ENCODE peak calls at places on chromosome 21, in four cellular contexts. A, K, R and I are unnamed samples. For H3K4me1, the result is how much of the 10 kb centered on the place peaks cover.

GRCh38 chr21:46355161-46356004 is 31.4 kb downstream of the PCNT start:
- DNase-seq in A (no peak), K (peak), R (no peak), I (no peak)

GRCh38 chr21:45327458-45328197 is 39.9 kb upstream of the POFUT2 start:
- DNase-seq in A (no peak), K (no peak), R (no peak), I (no peak)

GRCh38 chr21:39680216-39680615 is 64.8 kb upstream of the IGSF5 start:
- DNase-seq in A (no peak), K (no peak), R (no peak), I (no peak)

GRCh38 chr21:42003051-42003461 is 7.1 kb downstream of the ZBTB21 start:
- DNase-seq in A (no peak), K (no peak), R (no peak), I (peak)

GRCh38 chr21:37670883-37671282 is 245.4 kb downstream of the KCNJ6 start:
- DNase-seq in A (no peak), K (no peak), R (no peak), I (no peak)

GRCh38 chr21:40603774-40604173 is 243.2 kb downstream of the DSCAM start:
- DNase-seq in A (no peak), K (no peak), R (no peak), I (no peak)

GRCh38 chr21:14438204-14438603 is 55.3 kb upstream of the HSPA13 start:
- DNase-seq in A (no peak), K (no peak), R (no peak), I (peak)

GRCh38 chr21:38952890-38953289 is 147.2 kb downstream of the ETS2 start:
- DNase-seq in A (no peak), K (no peak), R (no peak), I (no peak)

GRCh38 chr21:33022828-33023573 is 2.7 kb upstream of the OLIG2 start:
- DNase-seq in A (no peak), K (no peak), R (no peak), I (no peak)

GRCh38 chr21:31988492-31989285 is 115.9 kb downstream of the HUNK start:
- DNase-seq in A (peak), K (peak), R (no peak), I (peak)

GRCh38 chr21:38806153-38806941 is 618 bp downstream of the ETS2 start:
- DNase-seq in A (no peak), K (no peak), R (peak), I (peak)

GRCh38 chr21:42656872-42657271 is 3.5 kb downstream of the PDE9A start:
- DNase-seq in A (no peak), K (no peak), R (no peak), I (no peak)

GRCh38 chr21:37119421-37120218 is 46.6 kb downstream of the TTC3 start:
- DNase-seq in A (peak), K (no peak), R (no peak), I (no peak)

GRCh38 chr21:42392731-42393442 is 3.0 kb downstream of the TMPRSS3 start:
- DNase-seq in A (no peak), K (no peak), R (no peak), I (peak)

GRCh38 chr21:27693376-27693775 is 726.5 kb upstream of the ADAMTS5 start:
- DNase-seq in A (no peak), K (no peak), R (no peak), I (no peak)

GRCh38 chr21:36542312-36543101 is 62.6 kb upstream of the CLDN14 start:
- DNase-seq in A (peak), K (no peak), R (no peak), I (no peak)

GRCh38 chr21:38930065-38930464 is 124.3 kb downstream of the ETS2 start:
- DNase-seq in A (peak), K (no peak), R (no peak), I (no peak)

GRCh38 chr21:28337319-28337718 is 655.4 kb downstream of the LTN1 start:
- DNase-seq in A (peak), K (no peak), R (no peak), I (peak)

GRCh38 chr21:35838987-35839763 is 221.2 kb downstream of the SETD4 start:
- DNase-seq in A (no peak), K (no peak), R (no peak), I (no peak)

GRCh38 chr21:46151989-46152938 is 3.1 kb downstream of the FTCD start:
- DNase-seq in A (no peak), K (peak), R (peak), I (no peak)

GRCh38 chr21:36854391-36854790 is 112.1 kb downstream of the HLCS start:
- DNase-seq in A (peak), K (no peak), R (no peak), I (peak)

GRCh38 chr21:24160528-24160927 is 1446.8 kb downstream of the MRPL39 start:
- DNase-seq in A (peak), K (no peak), R (no peak), I (no peak)

GRCh38 chr21:45607021-45607921 is 36.3 kb upstream of the PCBP3 start:
- DNase-seq in A (no peak), K (no peak), R (no peak), I (peak)

GRCh38 chr21:21156397-21156796 is 158.2 kb downstream of the NCAM2 start:
- DNase-seq in A (no peak), K (no peak), R (no peak), I (no peak)
- H3K4me1 ChIP-seq in A (under half), K (under half), R (under half), I (under half)

GRCh38 chr21:26641062-26641461 is 68.0 kb upstream of the CYYR1 start:
- DNase-seq in A (no peak), K (no peak), R (no peak), I (no peak)

GRCh38 chr21:26632691-26633090 is 59.6 kb upstream of the CYYR1 start:
- DNase-seq in A (no peak), K (no peak), R (no peak), I (peak)

GRCh38 chr21:26637346-26637745 is 64.3 kb upstream of the CYYR1 start:
- DNase-seq in A (no peak), K (no peak), R (no peak), I (no peak)
- H3K4me1 ChIP-seq in A (under half), K (under half), R (under half), I (under half)

DNA sequence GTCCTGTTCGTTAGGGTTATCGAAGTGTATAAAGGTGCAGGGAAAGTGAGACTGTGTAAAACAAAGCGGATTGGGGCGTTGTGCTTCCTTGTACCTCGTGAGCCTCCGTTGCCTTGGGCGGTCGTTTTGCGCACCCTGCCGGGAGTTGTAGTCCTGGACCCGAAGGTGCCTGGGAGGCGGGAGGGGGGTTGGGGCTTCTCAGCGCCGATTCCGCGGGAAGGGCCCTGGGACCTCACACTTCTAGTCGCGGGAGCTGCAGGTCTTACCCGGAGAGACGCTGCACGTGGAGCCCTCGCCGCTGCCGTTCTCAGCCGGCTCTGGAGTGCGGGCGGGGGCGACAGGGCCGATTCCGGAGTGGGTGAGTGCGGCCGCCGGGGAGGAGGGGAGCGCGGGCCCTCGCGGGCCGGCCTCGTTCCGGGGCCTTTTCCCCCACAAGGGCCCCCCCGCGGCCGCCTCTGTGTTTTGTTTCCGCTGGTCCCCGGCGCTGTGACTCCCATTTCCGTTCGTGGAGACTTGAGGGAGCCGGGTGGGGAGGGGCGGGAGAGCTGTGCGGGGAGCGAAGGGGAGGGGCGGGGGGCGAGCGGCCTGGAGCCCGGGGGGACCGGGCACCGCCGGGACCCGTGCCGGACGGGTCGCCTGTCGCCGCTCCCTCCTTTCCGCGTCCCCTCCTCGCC is 586 bp downstream of the GABPA start:
- DNase-seq in A (peak), K (peak), R (peak), I (peak)
- H3K4me1 ChIP-seq in A (under half), K (half or more), R (under half), I (under half)

GRCh38 chr21:34198232-34199120 is 125.1 kb downstream of the MRPS6 start:
- DNase-seq in A (no peak), K (no peak), R (no peak), I (no peak)
- H3K4me1 ChIP-seq in A (under half), K (under half), R (under half), I (under half)

GRCh38 chr21:43817157-43818086 is 28.0 kb downstream of the RRP1 start:
- DNase-seq in A (no peak), K (no peak), R (no peak), I (no peak)

GRCh38 chr21:43819511-43820405 is 30.4 kb downstream of the RRP1 start:
- DNase-seq in A (no peak), K (no peak), R (no peak), I (no peak)

GRCh38 chr21:43820466-43820865 is 31.1 kb downstream of the RRP1 start:
- DNase-seq in A (no peak), K (no peak), R (no peak), I (no peak)

GRCh38 chr21:43816611-43817071 is 27.3 kb downstream of the RRP1 start:
- DNase-seq in A (no peak), K (no peak), R (no peak), I (no peak)

DNA sequence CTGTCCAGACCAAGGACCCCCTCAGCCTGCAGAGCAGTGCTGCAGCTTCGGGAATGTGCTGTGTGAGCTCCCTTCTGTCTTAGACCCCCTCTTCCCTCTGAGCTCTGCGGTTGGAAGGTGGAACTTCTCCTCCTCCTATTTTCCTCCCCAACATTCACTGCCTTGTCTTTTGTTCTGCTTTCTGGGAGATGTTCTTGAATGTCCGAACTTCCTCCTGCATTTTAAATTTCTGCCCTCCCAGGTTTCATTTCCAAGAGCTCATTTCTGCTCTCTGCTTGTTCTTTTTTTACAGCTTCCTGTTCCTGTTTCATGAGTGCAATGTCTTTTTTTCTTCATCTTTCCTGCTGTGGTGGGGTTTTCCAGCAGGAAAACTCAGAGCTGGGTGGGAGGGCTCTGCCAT is 29.3 kb downstream of the RRP1 start:
- DNase-seq in A (no peak), K (no peak), R (no peak), I (no peak)
- H3K4me1 ChIP-seq in A (under half), K (under half), R (under half), I (under half)